ENCODE peak calls at places on chromosomes 2 and 18, in ten cellular contexts. E is uterus; F is A549; S is endodermal cell; N is body of pancreas; A is mammary epithelial cell; I is CD8-positive, alpha-beta memory T cell; J is lower lobe of right lung; W is SK-N-SH; C is H1. L is an unnamed sample. For H3K4me1, the result is how much of the 10 kb centered on the place peaks cover.

GRCh38 chr2:40220177-40220925 is 231.5 kb downstream of the SLC8A1 start:
- DNase-seq in E (peak), F (no peak), S (no peak), N (no peak), A (peak), I (no peak), J (no peak), W (no peak), C (no peak), L (no peak)

GRCh38 chr2:113114996-113115395 is 12.4 kb upstream of the IL1RN start:
- DNase-seq in E (no peak), F (no peak), S (no peak), N (no peak), A (no peak), I (no peak), J (no peak), W (no peak), C (no peak), L (no peak)

GRCh38 chr2:168246483-168247340 is 683 bp downstream of the STK39 start:
- DNase-seq in E (peak), F (peak), S (peak), N (peak), A (peak), I (peak), J (peak), W (peak), C (no peak), L (peak)

GRCh38 chr2:27655155-27655951 is 8.1 kb downstream of the SUPT7L start:
- DNase-seq in E (no peak), F (no peak), S (peak), N (no peak), A (peak), I (no peak), J (no peak), W (no peak), C (no peak), L (no peak)

GRCh38 chr2:74876081-74876886 is 42.4 kb downstream of the HK2 start:
- DNase-seq in E (peak), F (peak), S (peak), N (peak), A (no peak), I (peak), J (no peak), W (peak), C (no peak), L (no peak)

GRCh38 chr2:154551649-154552048 is 146.8 kb upstream of the KCNJ3 start:
- DNase-seq in E (no peak), F (no peak), S (no peak), N (no peak), A (no peak), I (no peak), J (no peak), W (no peak), C (no peak), L (no peak)

GRCh38 chr2:64412671-64413070 is 41.3 kb upstream of the LGALSL start:
- DNase-seq in E (no peak), F (no peak), S (no peak), N (no peak), A (no peak), I (no peak), J (no peak), W (no peak), C (no peak), L (no peak)

GRCh38 chr2:43327119-43327518 is 100.7 kb upstream of the ZFP36L2 start:
- DNase-seq in E (no peak), F (no peak), S (no peak), N (no peak), A (no peak), I (no peak), J (no peak), W (no peak), C (no peak), L (no peak)

GRCh38 chr2:98346259-98347236 is at the start of gene CNGA3:
- DNase-seq in E (no peak), F (no peak), S (peak), N (peak), A (peak), I (peak), J (no peak), W (peak), C (no peak), L (no peak)

GRCh38 chr2:17646838-17647701 is 106.5 kb downstream of the SMC6 start:
- DNase-seq in E (no peak), F (no peak), S (no peak), N (no peak), A (no peak), I (no peak), J (no peak), W (no peak), C (no peak), L (no peak)

GRCh38 chr2:199973703-199974102 is 18.3 kb downstream of the MAIP1 start:
- DNase-seq in E (no peak), F (peak), S (no peak), N (no peak), A (no peak), I (no peak), J (no peak), W (peak), C (no peak), L (no peak)

GRCh38 chr2:1233280-1233679 is 180.0 kb upstream of the TPO start:
- DNase-seq in E (no peak), F (no peak), S (no peak), N (no peak), A (no peak), I (no peak), J (peak), W (peak), C (no peak), L (no peak)

GRCh38 chr2:128422571-128422970 is 103.9 kb upstream of the HS6ST1 start:
- DNase-seq in E (peak), F (no peak), S (no peak), N (peak), A (peak), I (no peak), J (no peak), W (no peak), C (no peak), L (peak)

GRCh38 chr2:226800941-226801784 is 1.5 kb upstream of the IRS1 start:
- DNase-seq in E (peak), F (peak), S (peak), N (peak), A (no peak), I (peak), J (peak), W (peak), C (no peak), L (peak)

GRCh38 chr2:34670482-34670881 is 1071.4 kb upstream of the FAM98A start:
- DNase-seq in E (no peak), F (no peak), S (no peak), N (no peak), A (no peak), I (no peak), J (no peak), W (no peak), C (no peak), L (no peak)

GRCh38 chr2:8796878-8797550 is 40.4 kb downstream of the KIDINS220 start:
- DNase-seq in E (no peak), F (no peak), S (no peak), N (no peak), A (no peak), I (no peak), J (no peak), W (no peak), C (no peak), L (no peak)

GRCh38 chr2:179521944-179522343 is 257.3 kb upstream of the SESTD1 start:
- DNase-seq in E (no peak), F (no peak), S (no peak), N (no peak), A (no peak), I (no peak), J (no peak), W (no peak), C (no peak), L (no peak)

GRCh38 chr2:18750662-18751554 is 161.5 kb upstream of the NT5C1B start:
- DNase-seq in E (no peak), F (no peak), S (no peak), N (no peak), A (peak), I (no peak), J (no peak), W (no peak), C (no peak), L (no peak)

GRCh38 chr2:47087051-47087450 is 68.1 kb downstream of the STPG4 start:
- DNase-seq in E (no peak), F (no peak), S (no peak), N (no peak), A (no peak), I (no peak), J (no peak), W (peak), C (no peak), L (peak)

GRCh38 chr2:138956116-138956515 is 175.9 kb upstream of the NXPH2 start:
- DNase-seq in E (no peak), F (no peak), S (no peak), N (no peak), A (no peak), I (no peak), J (no peak), W (no peak), C (no peak), L (no peak)

GRCh38 chr2:156215656-156216055 is 116.9 kb downstream of the NR4A2 start:
- DNase-seq in E (no peak), F (no peak), S (no peak), N (no peak), A (no peak), I (no peak), J (no peak), W (no peak), C (no peak), L (no peak)

GRCh38 chr2:116491292-116491691 is 1323.2 kb upstream of the DDX18 start:
- DNase-seq in E (no peak), F (no peak), S (no peak), N (no peak), A (no peak), I (no peak), J (no peak), W (no peak), C (no peak), L (no peak)

GRCh38 chr2:184359379-184359778 is 238.9 kb upstream of the ZNF804A start:
- DNase-seq in E (no peak), F (no peak), S (no peak), N (no peak), A (no peak), I (no peak), J (no peak), W (no peak), C (no peak), L (no peak)

GRCh38 chr2:237075749-237076599 is 9.7 kb upstream of the COPS8 start:
- DNase-seq in E (no peak), F (no peak), S (peak), N (no peak), A (no peak), I (no peak), J (peak), W (no peak), C (no peak), L (no peak)

GRCh38 chr18:13026583-13027270 is 35.6 kb downstream of the CEP192 start:
- DNase-seq in E (no peak), F (no peak), S (no peak), N (no peak), A (peak), I (no peak), J (no peak), W (no peak), C (no peak), L (no peak)

GRCh38 chr18:65751145-65752085 is 603 bp downstream of the CDH7 start:
- DNase-seq in E (no peak), F (no peak), S (no peak), N (no peak), A (no peak), I (no peak), J (peak), W (no peak), C (no peak), L (no peak)

GRCh38 chr2:203586151-203586550 is 51.0 kb upstream of the RAPH1 start:
- DNase-seq in E (no peak), F (no peak), S (no peak), N (no peak), A (no peak), I (no peak), J (no peak), W (no peak), C (no peak), L (no peak)
- H3K4me1 ChIP-seq in E (under half), F (under half), S (under half), N (under half), A (under half), I (under half), J (under half), W (under half), C (under half), L (under half)

DNA sequence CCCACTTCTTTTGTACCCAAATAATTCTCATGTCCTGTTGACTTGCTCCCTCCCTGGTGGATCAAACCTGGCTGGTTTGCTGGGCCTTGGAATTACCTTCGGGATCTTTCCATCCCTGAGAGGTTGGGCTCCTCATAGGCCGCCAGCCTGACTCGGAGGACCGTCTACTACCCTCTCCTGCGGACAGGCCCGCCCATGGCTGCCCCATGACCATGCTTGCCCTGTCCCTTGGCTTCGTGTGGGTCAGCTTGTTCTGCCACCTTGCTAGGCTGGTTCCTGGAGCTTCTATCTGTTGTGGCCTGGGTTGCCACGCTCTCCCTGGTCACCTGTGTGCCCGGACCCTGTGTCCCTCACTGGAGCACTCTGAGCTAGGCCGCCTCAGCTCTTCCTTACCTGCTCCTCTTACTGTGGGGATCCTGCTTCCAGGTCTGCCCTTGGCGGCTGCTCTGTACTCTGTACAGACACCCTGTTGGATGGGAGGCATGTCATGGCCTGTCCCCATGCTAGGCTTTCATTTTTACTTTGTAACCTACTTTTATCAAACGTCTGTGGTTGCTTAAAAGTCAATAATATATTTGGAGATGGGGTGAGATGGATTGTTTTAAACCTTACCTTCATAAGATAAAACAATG is 29.7 kb upstream of the FHL2 start:
- DNase-seq in E (no peak), F (no peak), S (no peak), N (no peak), A (peak), I (no peak), J (no peak), W (no peak), C (no peak), L (no peak)
- H3K4me1 ChIP-seq in E (under half), F (under half), S (under half), N (under half), A (under half), I (under half), J (under half), W (under half), C (under half), L (under half)

GRCh38 chr18:63188063-63188462 is 131.5 kb downstream of the BCL2 start:
- DNase-seq in E (no peak), F (no peak), S (no peak), N (no peak), A (no peak), I (no peak), J (no peak), W (no peak), C (no peak), L (no peak)
- H3K4me1 ChIP-seq in E (under half), F (under half), S (under half), N (under half), A (under half), I (under half), J (under half), W (under half), C (under half), L (under half)

GRCh38 chr2:122389694-122390093 is 634.2 kb downstream of the TSN start:
- DNase-seq in E (no peak), F (no peak), S (no peak), N (no peak), A (no peak), I (no peak), J (no peak), W (no peak), C (no peak), L (no peak)
- H3K4me1 ChIP-seq in E (under half), F (under half), S (under half), N (under half), A (under half), I (under half), J (under half), W (under half), C (under half), L (under half)

L was measured in spleen.